ENCODE peak calls at places on chromosome 6, in six cellular contexts. One of them, this sample, is unnamed.

GRCh38 chr6:40891686-40892085 is 147.3 kb downstream of the UNC5CL start:
- DNase-seq in K562: no peak
- DNase-seq in HCT116: no peak
- DNase-seq in HepG2: no peak
- DNase-seq in H1: no peak
- DNase-seq in GM12878: no peak
- DNase-seq in this sample: no peak

GRCh38 chr6:51805517-51805916 is 281.9 kb downstream of the PKHD1 start:
- DNase-seq in HepG2: no peak
- DNase-seq in GM12878: no peak
- DNase-seq in K562: no peak
- DNase-seq in HCT116: no peak
- DNase-seq in H1: no peak
- DNase-seq in this sample: no peak

GRCh38 chr6:80029442-80029841 is 25.0 kb downstream of the TTK start:
- DNase-seq in K562: no peak
- DNase-seq in HepG2: no peak
- DNase-seq in HCT116: no peak
- DNase-seq in H1: no peak
- DNase-seq in GM12878: peak; percentile 16
- DNase-seq in this sample: no peak

GRCh38 chr6:123965894-123966293 is 162.2 kb downstream of the NKAIN2 start:
- DNase-seq in HCT116: no peak
- DNase-seq in GM12878: no peak
- DNase-seq in H1: no peak
- DNase-seq in HepG2: peak; percentile 35
- DNase-seq in K562: no peak
- DNase-seq in this sample: peak; percentile 61

GRCh38 chr6:163263196-163263595 is 151.3 kb upstream of the QKI start:
- DNase-seq in HepG2: no peak
- DNase-seq in H1: no peak
- DNase-seq in HCT116: no peak
- DNase-seq in K562: no peak
- DNase-seq in GM12878: no peak
- DNase-seq in this sample: no peak

GRCh38 chr6:4731996-4732395 is 44.2 kb upstream of the CDYL start:
- DNase-seq in GM12878: no peak
- DNase-seq in HCT116: no peak
- DNase-seq in HepG2: no peak
- DNase-seq in H1: no peak
- DNase-seq in K562: no peak
- DNase-seq in this sample: no peak

GRCh38 chr6:3296537-3297453 is 38.0 kb downstream of the PSMG4 start:
- DNase-seq in GM12878: no peak
- DNase-seq in HepG2: no peak
- DNase-seq in H1: no peak
- DNase-seq in K562: no peak
- DNase-seq in HCT116: no peak
- DNase-seq in this sample: no peak

GRCh38 chr6:143337201-143337949 is 113.1 kb downstream of the ADAT2 start:
- DNase-seq in GM12878: no peak
- DNase-seq in K562: peak; percentile 49
- DNase-seq in H1: peak; percentile 98
- DNase-seq in HCT116: peak; percentile 18
- DNase-seq in HepG2: peak; percentile 16
- DNase-seq in this sample: peak; percentile 31

GRCh38 chr6:85382541-85382940 is 67.3 kb upstream of the NT5E start:
- DNase-seq in HCT116: no peak
- DNase-seq in GM12878: no peak
- DNase-seq in HepG2: no peak
- DNase-seq in H1: no peak
- DNase-seq in K562: no peak
- DNase-seq in this sample: peak; percentile 81

GRCh38 chr6:10268111-10268510 is 146.8 kb downstream of the TFAP2A start:
- DNase-seq in HepG2: no peak
- DNase-seq in GM12878: no peak
- DNase-seq in HCT116: no peak
- DNase-seq in H1: no peak
- DNase-seq in K562: no peak
- DNase-seq in this sample: no peak

GRCh38 chr6:161444464-161444863 is 170.6 kb upstream of the AGPAT4 start:
- DNase-seq in K562: peak; percentile 28
- DNase-seq in HepG2: no peak
- DNase-seq in H1: peak; percentile 54
- DNase-seq in HCT116: no peak
- DNase-seq in GM12878: no peak
- DNase-seq in this sample: no peak

GRCh38 chr6:5584072-5584471 is 322.8 kb downstream of the FARS2 start:
- DNase-seq in K562: no peak
- DNase-seq in HCT116: no peak
- DNase-seq in H1: no peak
- DNase-seq in HepG2: no peak
- DNase-seq in GM12878: no peak
- DNase-seq in this sample: no peak

GRCh38 chr6:74805841-74806696 is 399.8 kb downstream of the COL12A1 start:
- DNase-seq in H1: no peak
- DNase-seq in HepG2: no peak
- DNase-seq in GM12878: no peak
- DNase-seq in HCT116: no peak
- DNase-seq in K562: no peak
- DNase-seq in this sample: no peak

GRCh38 chr6:30263734-30264133 is 50.5 kb upstream of the TRIM26 start:
- DNase-seq in HepG2: no peak
- DNase-seq in HCT116: no peak
- DNase-seq in K562: no peak
- DNase-seq in H1: no peak
- DNase-seq in GM12878: no peak
- DNase-seq in this sample: no peak

GRCh38 chr6:27327023-27327742 is 15.1 kb upstream of the POM121L2 start:
- DNase-seq in K562: no peak
- DNase-seq in HCT116: no peak
- DNase-seq in H1: no peak
- DNase-seq in GM12878: no peak
- DNase-seq in HepG2: no peak
- DNase-seq in this sample: no peak

GRCh38 chr6:110083875-110084585 is 95.4 kb downstream of the WASF1 start:
- DNase-seq in H1: no peak
- DNase-seq in HepG2: peak; percentile 53
- DNase-seq in K562: no peak
- DNase-seq in HCT116: no peak
- DNase-seq in GM12878: no peak
- DNase-seq in this sample: no peak
- TF ChIP-seq POLR2AphosphoS5 in H1: no peak
- TF ChIP-seq POLR2AphosphoS5 in HepG2: no peak
- TF ChIP-seq POLR2AphosphoS5 in K562: no peak
- TF ChIP-seq POLR2AphosphoS5 in HCT116: no peak
- TF ChIP-seq POLR2AphosphoS5 in GM12878: no peak
- TF ChIP-seq POLR2AphosphoS5 in this sample: no peak

DNA sequence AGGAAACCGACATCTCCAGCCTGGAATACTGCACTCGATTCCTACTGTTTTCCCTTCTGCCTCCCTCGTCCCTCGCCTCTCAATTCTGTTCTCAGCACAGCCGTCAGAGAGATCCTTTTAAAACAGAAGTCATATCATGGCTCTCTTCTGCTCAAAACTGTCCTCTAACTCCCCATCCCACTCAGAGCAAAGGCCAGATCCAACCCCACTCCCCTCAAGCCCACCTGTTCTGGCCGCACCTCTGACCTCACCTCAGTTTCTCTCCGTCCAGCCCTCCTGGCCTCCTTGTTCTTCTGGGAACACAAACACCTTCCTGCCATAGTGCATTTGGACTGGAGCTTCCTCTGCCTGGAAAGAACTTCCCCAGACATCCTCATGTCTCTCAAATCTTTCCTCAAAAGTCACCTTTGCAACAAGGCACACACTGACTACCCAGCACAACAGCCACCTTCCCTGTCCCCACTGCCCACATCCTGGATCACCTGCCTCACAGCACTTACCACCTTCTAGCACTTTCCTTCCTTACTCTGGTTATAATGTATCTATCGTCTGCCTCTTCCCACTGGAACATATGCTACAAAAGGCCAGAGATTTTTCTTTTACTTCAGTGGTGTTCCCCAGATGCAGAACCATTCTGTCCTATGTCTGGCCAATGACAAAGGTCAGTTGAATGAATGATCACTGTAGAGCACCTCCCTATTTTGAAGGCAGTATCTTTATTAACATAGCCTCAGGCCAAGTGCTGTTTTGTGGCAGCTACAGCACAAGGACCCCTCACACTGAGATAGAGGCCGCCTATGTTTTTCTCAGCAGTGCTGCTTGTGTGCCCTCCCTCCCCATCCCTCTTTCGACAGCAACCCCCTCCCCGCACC is 4.2 kb downstream of the HLA-B start:
- DNase-seq in HCT116: no peak
- DNase-seq in HepG2: no peak
- DNase-seq in H1: no peak
- DNase-seq in GM12878: no peak
- DNase-seq in K562: no peak
- DNase-seq in this sample: no peak
- TF ChIP-seq POLR2A in HCT116: no peak
- TF ChIP-seq POLR2A in HepG2: no peak
- TF ChIP-seq POLR2A in H1: no peak
- TF ChIP-seq POLR2A in GM12878: peak; percentile 87
- TF ChIP-seq POLR2A in K562: no peak
- TF ChIP-seq POLR2A in this sample: no peak

DNA sequence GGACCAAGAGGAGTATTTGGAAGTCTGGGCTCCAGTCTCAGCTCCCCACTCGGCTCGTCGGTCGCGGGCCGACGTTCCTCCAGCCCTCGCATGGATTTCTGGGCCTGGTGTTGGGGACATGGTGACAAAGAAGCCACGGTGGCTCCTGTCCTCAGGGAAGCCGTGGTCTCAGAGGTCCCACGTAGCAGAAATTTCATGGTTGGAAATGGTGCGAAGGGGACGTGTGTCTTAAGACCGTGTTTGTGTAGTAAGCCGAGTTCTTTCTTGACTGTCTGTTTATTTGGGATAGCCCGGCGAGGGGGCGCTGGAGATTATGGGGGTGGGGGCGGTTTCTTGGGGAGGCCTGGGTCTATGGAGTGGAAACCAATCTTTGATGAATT is 23.4 kb upstream of the MAP3K7 start:
- DNase-seq in GM12878: no peak
- DNase-seq in HepG2: no peak
- DNase-seq in HCT116: no peak
- DNase-seq in K562: no peak
- DNase-seq in H1: peak; percentile 54
- DNase-seq in this sample: peak; percentile 21
- TF ChIP-seq EZH2 in GM12878: no peak
- TF ChIP-seq EZH2 in HepG2: no peak
- TF ChIP-seq EZH2 in HCT116: no peak
- TF ChIP-seq EZH2 in K562: no peak
- TF ChIP-seq EZH2 in H1: no peak
- TF ChIP-seq EZH2 in this sample: no peak

GRCh38 chr6:155329460-155330132 is 15.3 kb upstream of the TFB1M start:
- DNase-seq in HepG2: no peak
- DNase-seq in GM12878: no peak
- DNase-seq in HCT116: no peak
- DNase-seq in K562: no peak
- DNase-seq in H1: no peak
- DNase-seq in this sample: no peak

GRCh38 chr6:155328539-155329459 is 14.5 kb upstream of the TFB1M start:
- DNase-seq in HCT116: no peak
- DNase-seq in H1: no peak
- DNase-seq in GM12878: no peak
- DNase-seq in K562: no peak
- DNase-seq in HepG2: peak; percentile 100
- DNase-seq in this sample: peak; percentile 7

GRCh38 chr6:155328074-155328538 is 13.8 kb upstream of the TFB1M start:
- DNase-seq in GM12878: no peak
- DNase-seq in HCT116: no peak
- DNase-seq in K562: no peak
- DNase-seq in H1: no peak
- DNase-seq in HepG2: no peak
- DNase-seq in this sample: no peak

GRCh38 chr6:155330922-155331321 is 16.6 kb upstream of the TFB1M start:
- DNase-seq in HepG2: no peak
- DNase-seq in K562: no peak
- DNase-seq in GM12878: no peak
- DNase-seq in H1: no peak
- DNase-seq in HCT116: no peak
- DNase-seq in this sample: no peak

DNA sequence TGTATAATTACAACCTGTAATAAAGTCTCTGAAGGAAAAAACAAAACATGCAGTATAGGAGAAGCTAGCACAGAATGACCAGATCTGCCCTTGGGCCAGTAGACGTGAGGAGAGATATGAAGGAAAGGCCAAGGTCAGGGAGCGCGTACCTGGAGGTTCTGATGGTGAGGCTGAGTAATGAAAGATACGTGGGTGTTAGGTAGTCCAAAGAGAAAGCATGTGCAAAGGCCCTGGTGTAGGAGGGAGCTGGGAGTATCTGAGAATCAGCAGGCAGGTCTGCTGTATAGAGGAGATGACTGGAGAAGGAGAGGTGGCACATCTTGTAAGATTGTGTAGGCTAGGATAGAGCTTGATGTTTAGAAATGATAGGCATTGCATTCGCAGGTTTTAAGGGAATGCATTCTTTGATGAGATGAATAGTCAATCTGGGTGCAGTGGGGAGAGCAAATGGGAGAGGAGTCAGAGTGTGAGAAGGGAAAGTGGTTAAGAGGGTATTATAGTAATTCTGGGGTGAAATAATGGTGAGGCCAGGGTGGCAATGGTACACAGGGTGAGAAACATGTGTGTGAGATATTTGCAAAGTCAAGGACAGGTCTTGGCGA is 15.9 kb upstream of the TFB1M start:
- DNase-seq in GM12878: no peak
- DNase-seq in HepG2: no peak
- DNase-seq in HCT116: no peak
- DNase-seq in H1: no peak
- DNase-seq in K562: no peak
- DNase-seq in this sample: no peak
- TF ChIP-seq POLR2AphosphoS5 in GM12878: no peak
- TF ChIP-seq POLR2AphosphoS5 in HepG2: no peak
- TF ChIP-seq POLR2AphosphoS5 in HCT116: no peak
- TF ChIP-seq POLR2AphosphoS5 in H1: no peak
- TF ChIP-seq POLR2AphosphoS5 in K562: no peak
- TF ChIP-seq POLR2AphosphoS5 in this sample: no peak

GRCh38 chr6:57317060-57317943 is at the start of gene PRIM2:
- DNase-seq in HCT116: peak; percentile 76
- DNase-seq in HepG2: peak; percentile 89
- DNase-seq in K562: peak; percentile 94
- DNase-seq in H1: peak; percentile 83
- DNase-seq in GM12878: peak; percentile 51
- DNase-seq in this sample: peak; percentile 84
- TF ChIP-seq POLR2A in HCT116: no peak
- TF ChIP-seq POLR2A in HepG2: peak; percentile 78
- TF ChIP-seq POLR2A in K562: peak; percentile 89
- TF ChIP-seq POLR2A in H1: peak; percentile 49
- TF ChIP-seq POLR2A in GM12878: peak; percentile 79
- TF ChIP-seq POLR2A in this sample: peak; percentile 79